ENCODE peak calls at places on chromosomes 2 and 18, in four cellular contexts. One of them, this sample, is unnamed.

GRCh38 chr2:205218056-205218455 is 464.2 kb upstream of the NRP2 start:
- DNase-seq in LoVo: no peak
- DNase-seq in stimulated activated CD4-positive, alpha-beta T cell treated with anti-CD3 and anti-CD28 coated beads, TNF-alpha, amount 100 ng/mL, for 48 hours: no peak
- DNase-seq in ACHN: no peak
- DNase-seq in this sample: no peak

GRCh38 chr18:59621027-59621426 is 76.2 kb downstream of the CCBE1 start:
- DNase-seq in ACHN: no peak
- DNase-seq in stimulated activated CD4-positive, alpha-beta T cell treated with anti-CD3 and anti-CD28 coated beads, TNF-alpha, amount 100 ng/mL, for 48 hours: no peak
- DNase-seq in LoVo: no peak
- DNase-seq in this sample: no peak

GRCh38 chr18:26963292-26963691 is 97.8 kb upstream of the AQP4 start:
- DNase-seq in LoVo: no peak
- DNase-seq in stimulated activated CD4-positive, alpha-beta T cell treated with anti-CD3 and anti-CD28 coated beads, TNF-alpha, amount 100 ng/mL, for 48 hours: no peak
- DNase-seq in ACHN: no peak
- DNase-seq in this sample: no peak

GRCh38 chr2:191295088-191295487 is 49.9 kb downstream of the MYO1B start:
- DNase-seq in LoVo: no peak
- DNase-seq in ACHN: no peak
- DNase-seq in stimulated activated CD4-positive, alpha-beta T cell treated with anti-CD3 and anti-CD28 coated beads, TNF-alpha, amount 100 ng/mL, for 48 hours: no peak
- DNase-seq in this sample: no peak

GRCh38 chr2:111624401-111625156 is 259.4 kb downstream of the ANAPC1 start:
- DNase-seq in LoVo: no peak
- DNase-seq in ACHN: no peak
- DNase-seq in stimulated activated CD4-positive, alpha-beta T cell treated with anti-CD3 and anti-CD28 coated beads, TNF-alpha, amount 100 ng/mL, for 48 hours: no peak
- DNase-seq in this sample: no peak

GRCh38 chr2:237964194-237964577 is 2.6 kb upstream of the UBE2F start:
- DNase-seq in ACHN: no peak
- DNase-seq in LoVo: no peak
- DNase-seq in stimulated activated CD4-positive, alpha-beta T cell treated with anti-CD3 and anti-CD28 coated beads, TNF-alpha, amount 100 ng/mL, for 48 hours: no peak
- DNase-seq in this sample: no peak

GRCh38 chr18:59704146-59704545 is 6.9 kb upstream of the CCBE1 start:
- DNase-seq in LoVo: no peak
- DNase-seq in stimulated activated CD4-positive, alpha-beta T cell treated with anti-CD3 and anti-CD28 coated beads, TNF-alpha, amount 100 ng/mL, for 48 hours: no peak
- DNase-seq in ACHN: no peak
- DNase-seq in this sample: no peak

GRCh38 chr2:85309699-85310321 is 18.0 kb downstream of the TGOLN2 start:
- DNase-seq in stimulated activated CD4-positive, alpha-beta T cell treated with anti-CD3 and anti-CD28 coated beads, TNF-alpha, amount 100 ng/mL, for 48 hours: no peak
- DNase-seq in LoVo: no peak
- DNase-seq in ACHN: peak
- DNase-seq in this sample: no peak

GRCh38 chr2:240912878-240913809 is 7.0 kb downstream of the CROCC2 start:
- DNase-seq in ACHN: no peak
- DNase-seq in stimulated activated CD4-positive, alpha-beta T cell treated with anti-CD3 and anti-CD28 coated beads, TNF-alpha, amount 100 ng/mL, for 48 hours: no peak
- DNase-seq in LoVo: no peak
- DNase-seq in this sample: no peak

GRCh38 chr2:187617120-187617519 is 62.9 kb upstream of the TFPI start:
- DNase-seq in LoVo: no peak
- DNase-seq in ACHN: no peak
- DNase-seq in stimulated activated CD4-positive, alpha-beta T cell treated with anti-CD3 and anti-CD28 coated beads, TNF-alpha, amount 100 ng/mL, for 48 hours: no peak
- DNase-seq in this sample: no peak

GRCh38 chr2:149070681-149071355 is 32.3 kb downstream of the LYPD6B start:
- DNase-seq in stimulated activated CD4-positive, alpha-beta T cell treated with anti-CD3 and anti-CD28 coated beads, TNF-alpha, amount 100 ng/mL, for 48 hours: no peak
- DNase-seq in LoVo: no peak
- DNase-seq in ACHN: no peak
- DNase-seq in this sample: no peak

GRCh38 chr2:7515327-7515726 is 598.1 kb downstream of the RNF144A start:
- DNase-seq in stimulated activated CD4-positive, alpha-beta T cell treated with anti-CD3 and anti-CD28 coated beads, TNF-alpha, amount 100 ng/mL, for 48 hours: no peak
- DNase-seq in ACHN: no peak
- DNase-seq in LoVo: no peak
- DNase-seq in this sample: no peak

GRCh38 chr2:150138587-150138986 is 348.9 kb downstream of the RND3 start:
- DNase-seq in stimulated activated CD4-positive, alpha-beta T cell treated with anti-CD3 and anti-CD28 coated beads, TNF-alpha, amount 100 ng/mL, for 48 hours: no peak
- DNase-seq in LoVo: no peak
- DNase-seq in ACHN: no peak
- DNase-seq in this sample: no peak

GRCh38 chr2:201928363-201928762 is 105.3 kb upstream of the FZD7 start:
- DNase-seq in ACHN: no peak
- DNase-seq in LoVo: no peak
- DNase-seq in stimulated activated CD4-positive, alpha-beta T cell treated with anti-CD3 and anti-CD28 coated beads, TNF-alpha, amount 100 ng/mL, for 48 hours: no peak
- DNase-seq in this sample: no peak

GRCh38 chr2:237429761-237430160 is 15.8 kb upstream of the COL6A3 start:
- DNase-seq in LoVo: no peak
- DNase-seq in stimulated activated CD4-positive, alpha-beta T cell treated with anti-CD3 and anti-CD28 coated beads, TNF-alpha, amount 100 ng/mL, for 48 hours: no peak
- DNase-seq in ACHN: no peak
- DNase-seq in this sample: no peak

GRCh38 chr2:10901160-10901559 is 10.6 kb upstream of the KCNF1 start:
- DNase-seq in LoVo: peak
- DNase-seq in ACHN: no peak
- DNase-seq in stimulated activated CD4-positive, alpha-beta T cell treated with anti-CD3 and anti-CD28 coated beads, TNF-alpha, amount 100 ng/mL, for 48 hours: no peak
- DNase-seq in this sample: no peak

GRCh38 chr18:63319383-63320040 is at the start of gene BCL2:
- DNase-seq in ACHN: peak
- DNase-seq in LoVo: no peak
- DNase-seq in stimulated activated CD4-positive, alpha-beta T cell treated with anti-CD3 and anti-CD28 coated beads, TNF-alpha, amount 100 ng/mL, for 48 hours: no peak
- DNase-seq in this sample: peak

GRCh38 chr2:225165052-225165451 is 122.8 kb upstream of the DOCK10 start:
- DNase-seq in ACHN: no peak
- DNase-seq in LoVo: no peak
- DNase-seq in stimulated activated CD4-positive, alpha-beta T cell treated with anti-CD3 and anti-CD28 coated beads, TNF-alpha, amount 100 ng/mL, for 48 hours: no peak
- DNase-seq in this sample: no peak

GRCh38 chr18:78790960-78791359 is 188.7 kb upstream of the SALL3 start:
- DNase-seq in stimulated activated CD4-positive, alpha-beta T cell treated with anti-CD3 and anti-CD28 coated beads, TNF-alpha, amount 100 ng/mL, for 48 hours: no peak
- DNase-seq in LoVo: no peak
- DNase-seq in ACHN: no peak
- DNase-seq in this sample: no peak

GRCh38 chr2:122191331-122191730 is 435.9 kb downstream of the TSN start:
- DNase-seq in stimulated activated CD4-positive, alpha-beta T cell treated with anti-CD3 and anti-CD28 coated beads, TNF-alpha, amount 100 ng/mL, for 48 hours: no peak
- DNase-seq in LoVo: no peak
- DNase-seq in ACHN: peak
- DNase-seq in this sample: no peak

GRCh38 chr18:55587341-55588000 is 521 bp downstream of the TCF4 start:
- DNase-seq in LoVo: no peak
- DNase-seq in ACHN: peak
- DNase-seq in stimulated activated CD4-positive, alpha-beta T cell treated with anti-CD3 and anti-CD28 coated beads, TNF-alpha, amount 100 ng/mL, for 48 hours: no peak
- DNase-seq in this sample: no peak

GRCh38 chr2:10909050-10909995 is 2.4 kb upstream of the KCNF1 start:
- DNase-seq in stimulated activated CD4-positive, alpha-beta T cell treated with anti-CD3 and anti-CD28 coated beads, TNF-alpha, amount 100 ng/mL, for 48 hours: peak
- DNase-seq in ACHN: peak
- DNase-seq in LoVo: no peak
- DNase-seq in this sample: no peak

GRCh38 chr2:70789304-70790078 is 952 bp downstream of the FIGLA start:
- DNase-seq in ACHN: peak
- DNase-seq in stimulated activated CD4-positive, alpha-beta T cell treated with anti-CD3 and anti-CD28 coated beads, TNF-alpha, amount 100 ng/mL, for 48 hours: peak
- DNase-seq in LoVo: no peak
- DNase-seq in this sample: peak

GRCh38 chr2:55115795-55116597 is 65.7 kb upstream of the RTN4 start:
- DNase-seq in ACHN: peak
- DNase-seq in stimulated activated CD4-positive, alpha-beta T cell treated with anti-CD3 and anti-CD28 coated beads, TNF-alpha, amount 100 ng/mL, for 48 hours: no peak
- DNase-seq in LoVo: peak
- DNase-seq in this sample: no peak

GRCh38 chr18:79507546-79508480 is 112.1 kb downstream of the NFATC1 start:
- DNase-seq in stimulated activated CD4-positive, alpha-beta T cell treated with anti-CD3 and anti-CD28 coated beads, TNF-alpha, amount 100 ng/mL, for 48 hours: no peak
- DNase-seq in LoVo: no peak
- DNase-seq in ACHN: peak
- DNase-seq in this sample: no peak

GRCh38 chr2:72148391-72148974 is 821 bp upstream of the CYP26B1 start:
- DNase-seq in LoVo: no peak
- DNase-seq in stimulated activated CD4-positive, alpha-beta T cell treated with anti-CD3 and anti-CD28 coated beads, TNF-alpha, amount 100 ng/mL, for 48 hours: no peak
- DNase-seq in ACHN: no peak
- DNase-seq in this sample: no peak

GRCh38 chr2:950627-950992 is at the start of gene SNTG2:
- DNase-seq in stimulated activated CD4-positive, alpha-beta T cell treated with anti-CD3 and anti-CD28 coated beads, TNF-alpha, amount 100 ng/mL, for 48 hours: no peak
- DNase-seq in ACHN: peak
- DNase-seq in LoVo: no peak
- DNase-seq in this sample: no peak

GRCh38 chr2:134401081-134401497 is 147.2 kb downstream of the MGAT5 start:
- DNase-seq in stimulated activated CD4-positive, alpha-beta T cell treated with anti-CD3 and anti-CD28 coated beads, TNF-alpha, amount 100 ng/mL, for 48 hours: no peak
- DNase-seq in ACHN: no peak
- DNase-seq in LoVo: no peak
- DNase-seq in this sample: no peak

GRCh38 chr2:98768765-98769476 is 38.0 kb upstream of the MGAT4A start:
- DNase-seq in stimulated activated CD4-positive, alpha-beta T cell treated with anti-CD3 and anti-CD28 coated beads, TNF-alpha, amount 100 ng/mL, for 48 hours: no peak
- DNase-seq in LoVo: no peak
- DNase-seq in ACHN: no peak
- DNase-seq in this sample: no peak

GRCh38 chr2:189281151-189281550 is 101.6 kb upstream of the COL5A2 start:
- DNase-seq in LoVo: no peak
- DNase-seq in stimulated activated CD4-positive, alpha-beta T cell treated with anti-CD3 and anti-CD28 coated beads, TNF-alpha, amount 100 ng/mL, for 48 hours: no peak
- DNase-seq in ACHN: no peak
- DNase-seq in this sample: no peak

GRCh38 chr2:236679906-236680305 is 110.3 kb downstream of the ACKR3 start:
- DNase-seq in stimulated activated CD4-positive, alpha-beta T cell treated with anti-CD3 and anti-CD28 coated beads, TNF-alpha, amount 100 ng/mL, for 48 hours: no peak
- DNase-seq in ACHN: no peak
- DNase-seq in LoVo: peak
- DNase-seq in this sample: no peak

GRCh38 chr18:35073186-35074105 is 32.2 kb downstream of the MAPRE2 start:
- DNase-seq in ACHN: no peak
- DNase-seq in LoVo: no peak
- DNase-seq in stimulated activated CD4-positive, alpha-beta T cell treated with anti-CD3 and anti-CD28 coated beads, TNF-alpha, amount 100 ng/mL, for 48 hours: no peak
- DNase-seq in this sample: no peak

GRCh38 chr2:157376041-157376440 is 50.4 kb upstream of the ERMN start:
- DNase-seq in ACHN: no peak
- DNase-seq in stimulated activated CD4-positive, alpha-beta T cell treated with anti-CD3 and anti-CD28 coated beads, TNF-alpha, amount 100 ng/mL, for 48 hours: no peak
- DNase-seq in LoVo: no peak
- DNase-seq in this sample: no peak

GRCh38 chr2:241010531-241011295 is 12.3 kb downstream of the SNED1 start:
- DNase-seq in ACHN: no peak
- DNase-seq in LoVo: no peak
- DNase-seq in stimulated activated CD4-positive, alpha-beta T cell treated with anti-CD3 and anti-CD28 coated beads, TNF-alpha, amount 100 ng/mL, for 48 hours: no peak
- DNase-seq in this sample: no peak

GRCh38 chr2:240999001-240999791 is 778 bp downstream of the SNED1 start:
- DNase-seq in ACHN: no peak
- DNase-seq in LoVo: no peak
- DNase-seq in stimulated activated CD4-positive, alpha-beta T cell treated with anti-CD3 and anti-CD28 coated beads, TNF-alpha, amount 100 ng/mL, for 48 hours: no peak
- DNase-seq in this sample: no peak

GRCh38 chr2:69572640-69573039 is 70.9 kb downstream of the AAK1 start:
- DNase-seq in stimulated activated CD4-positive, alpha-beta T cell treated with anti-CD3 and anti-CD28 coated beads, TNF-alpha, amount 100 ng/mL, for 48 hours: no peak
- DNase-seq in LoVo: no peak
- DNase-seq in ACHN: peak
- DNase-seq in this sample: no peak

GRCh38 chr2:43169987-43170732 is 56.2 kb downstream of the ZFP36L2 start:
- DNase-seq in stimulated activated CD4-positive, alpha-beta T cell treated with anti-CD3 and anti-CD28 coated beads, TNF-alpha, amount 100 ng/mL, for 48 hours: peak
- DNase-seq in LoVo: no peak
- DNase-seq in ACHN: peak
- DNase-seq in this sample: peak